ENCODE peak calls at places on chromosomes 16 and 17, in four cellular contexts. T is OCI-LY7, E is GM10248, O is mucosa of descending colon. W is an unnamed sample.

GRCh38 chr17:2427910-2428309 is 27.1 kb upstream of the MNT start:
- DNase-seq in O (no peak), T (no peak), E (no peak), W (no peak)

GRCh38 chr17:70378005-70378404 is 208.7 kb downstream of the KCNJ2 start:
- DNase-seq in O (no peak), E (no peak), T (no peak), W (no peak)

GRCh38 chr16:17372383-17372782 is 98.4 kb downstream of the XYLT1 start:
- DNase-seq in E (no peak), O (no peak), T (peak), W (no peak)

GRCh38 chr16:12661656-12662172 is 142.0 kb downstream of the CPPED1 start:
- DNase-seq in T (peak), O (no peak), E (no peak), W (no peak)

GRCh38 chr16:52453661-52454060 is 93.3 kb downstream of the TOX3 start:
- DNase-seq in T (no peak), O (no peak), E (no peak), W (no peak)

GRCh38 chr17:49031965-49032928 is 35.1 kb downstream of the IGF2BP1 start:
- DNase-seq in O (no peak), T (peak), E (peak), W (no peak)

GRCh38 chr17:82703935-82704865 is 5.7 kb upstream of the RAB40B start:
- DNase-seq in T (no peak), E (no peak), O (peak), W (no peak)

GRCh38 chr16:1782408-1783247 is at the start of the genes NUBP2 and SPSB3:
- DNase-seq in T (peak), O (peak), E (peak), W (peak)

GRCh38 chr17:301681-302299 is 50.8 kb downstream of the RPH3AL start:
- DNase-seq in T (no peak), O (peak), E (no peak), W (peak)

GRCh38 chr17:78359216-78359935 is 501 bp downstream of the SOCS3 start:
- DNase-seq in E (no peak), T (no peak), O (no peak), W (peak)

GRCh38 chr17:55299162-55299838 is 34.5 kb downstream of the HLF start:
- DNase-seq in O (no peak), E (no peak), T (no peak), W (no peak)

GRCh38 chr16:67666538-67667433 is at the start of the genes C16orf86 and ENKD1:
- DNase-seq in T (peak), E (peak), O (peak), W (no peak)

GRCh38 chr17:17139972-17140589 is 66.1 kb downstream of the PLD6 start:
- DNase-seq in T (peak), E (no peak), O (no peak), W (no peak)

GRCh38 chr17:81846743-81847689 is 12.2 kb upstream of the PPP1R27 start:
- DNase-seq in E (no peak), O (no peak), T (no peak), W (no peak)

GRCh38 chr17:79212150-79213087 is 137.8 kb downstream of the ENGASE start:
- DNase-seq in T (no peak), O (no peak), E (no peak), W (no peak)

GRCh38 chr16:1990336-1991134 is 765 bp downstream of the SYNGR3 start:
- DNase-seq in O (peak), E (no peak), T (peak), W (no peak)

GRCh38 chr17:47262586-47262985 is 9.0 kb downstream of the ITGB3 start:
- DNase-seq in E (no peak), T (no peak), O (no peak), W (no peak)

GRCh38 chr17:64349949-64350348 is 40.7 kb downstream of the PECAM1 start:
- DNase-seq in T (no peak), O (no peak), E (no peak), W (no peak)

GRCh38 chr16:85475233-85475632 is 137.9 kb upstream of the GSE1 start:
- DNase-seq in O (no peak), T (no peak), E (no peak), W (no peak)

GRCh38 chr17:39213852-39214251 is 11.9 kb downstream of the STAC2 start:
- DNase-seq in T (no peak), O (no peak), E (no peak), W (no peak)

GRCh38 chr17:50146927-50147640 is 3.4 kb downstream of the PPP1R9B start:
- DNase-seq in O (no peak), T (no peak), E (no peak), W (no peak)

GRCh38 chr16:15950167-15950854 is 895 bp downstream of the ABCC1 start:
- DNase-seq in E (peak), T (peak), O (peak), W (peak)

GRCh38 chr16:3963886-3964685 is 83.6 kb upstream of the CREBBP start:
- DNase-seq in T (no peak), E (no peak), O (no peak), W (no peak)

GRCh38 chr16:80670170-80670865 is 129.5 kb downstream of the DYNLRB2 start:
- DNase-seq in T (peak), E (no peak), O (no peak), W (no peak)

GRCh38 chr16:52383640-52384292 is 163.2 kb downstream of the TOX3 start:
- DNase-seq in O (no peak), E (no peak), T (no peak), W (no peak)

GRCh38 chr17:61868074-61868473 is 4.7 kb upstream of the BRIP1 start:
- DNase-seq in O (no peak), T (no peak), E (no peak), W (no peak)

GRCh38 chr17:61418433-61418832 is 18.8 kb downstream of the TBX2 start:
- DNase-seq in T (no peak), E (no peak), O (no peak), W (no peak)

GRCh38 chr16:88686062-88686438 is 257 bp downstream of the SNAI3 start:
- DNase-seq in E (peak), O (no peak), T (no peak), W (no peak)

GRCh38 chr17:45171338-45172231 is 9.9 kb downstream of the HEXIM2 start:
- DNase-seq in T (no peak), E (no peak), O (peak), W (peak)

GRCh38 chr17:40963838-40964237 is 2.9 kb downstream of the KRT39 start:
- DNase-seq in E (peak), T (peak), O (no peak), W (no peak)

GRCh38 chr17:45886852-45887251 is 7.5 kb upstream of the MAPT start:
- DNase-seq in O (no peak), T (no peak), E (no peak), W (no peak)

GRCh38 chr17:40813804-40814203 is 8.6 kb downstream of the KRT10 start:
- DNase-seq in T (no peak), E (no peak), O (no peak), W (no peak)

GRCh38 chr16:2370725-2371124 is 30.2 kb upstream of the ABCA3 start:
- DNase-seq in O (no peak), T (no peak), E (no peak), W (no peak)

GRCh38 chr16:83113317-83113716 is 486.5 kb downstream of the CDH13 start:
- DNase-seq in T (peak), O (peak), E (no peak), W (no peak)

GRCh38 chr16:48612621-48613020 is 2.6 kb upstream of the N4BP1 start:
- DNase-seq in O (no peak), T (no peak), E (no peak), W (no peak)

GRCh38 chr17:39271546-39271945 is 45.8 kb upstream of the STAC2 start:
- DNase-seq in O (no peak), E (no peak), T (no peak), W (no peak)

GRCh38 chr17:4739122-4740024 is at the start of the genes CXCL16 and ZMYND15:
- DNase-seq in O (peak), T (peak), E (peak), W (no peak)

GRCh38 chr16:29745126-29745852 is 501 bp downstream of the C16orf54 start:
- DNase-seq in O (peak), E (peak), T (no peak), W (no peak)

GRCh38 chr16:74776926-74777325 is 2.3 kb upstream of the FA2H start:
- DNase-seq in T (no peak), E (no peak), O (no peak), W (no peak)

GRCh38 chr16:74771656-74772315 is 2.8 kb downstream of the FA2H start:
- DNase-seq in O (no peak), E (peak), T (peak), W (no peak)

GRCh38 chr16:74773431-74774222 is 993 bp downstream of the FA2H start:
- DNase-seq in O (peak), T (no peak), E (no peak), W (no peak)

GRCh38 chr16:74775255-74775654 is 635 bp upstream of the FA2H start:
- DNase-seq in O (no peak), T (no peak), E (no peak), W (no peak)

DNA sequence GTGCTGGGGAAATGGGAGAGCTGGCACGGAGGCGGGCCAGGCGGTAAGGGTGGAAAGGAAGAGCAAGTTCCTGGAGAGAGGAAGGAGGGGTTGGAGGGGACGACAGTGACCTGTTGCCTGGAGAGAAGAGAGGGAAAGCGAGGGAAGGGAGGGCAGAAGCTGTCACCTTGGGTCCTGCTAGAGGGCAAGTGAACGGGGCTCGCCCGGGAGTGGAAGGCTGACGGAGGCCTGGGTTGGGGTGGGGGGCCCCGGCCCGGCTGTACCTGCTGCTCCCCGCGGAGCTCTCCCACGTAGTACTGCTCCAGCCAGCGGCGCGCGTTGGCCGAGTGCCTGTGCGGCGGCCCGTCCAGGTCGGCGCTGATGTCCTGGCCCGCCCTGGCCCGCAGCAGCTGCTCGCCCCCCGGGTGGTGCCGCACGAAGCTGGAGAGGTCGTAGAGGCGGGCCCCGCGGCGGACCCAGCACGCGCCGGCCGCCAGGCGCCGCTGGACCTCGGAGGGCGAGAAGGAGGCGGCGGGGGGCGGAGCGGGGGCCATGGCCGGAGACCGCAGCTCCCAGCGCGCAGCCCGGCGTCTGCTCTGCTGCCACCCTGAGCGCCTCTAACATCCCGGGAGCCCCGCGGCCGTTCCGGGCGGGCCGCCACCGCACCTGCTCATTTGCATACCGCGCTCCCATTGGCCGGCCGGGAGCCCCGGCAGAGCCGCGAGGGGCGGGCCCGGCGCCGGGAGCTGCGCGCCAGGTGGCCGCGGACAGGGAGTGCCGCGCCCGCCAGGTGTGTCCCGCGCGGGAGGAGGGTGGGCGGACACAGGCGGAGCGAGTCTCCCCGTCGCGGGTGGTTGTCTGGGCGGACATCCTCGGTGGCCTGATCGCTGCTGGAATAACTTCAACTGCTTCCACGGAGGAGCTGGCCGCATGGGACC is at the start of gene FA2H:
- DNase-seq in E (peak), O (peak), T (peak), W (no peak)
- TF ChIP-seq CTCF in E (peak), O (peak), T (peak), W (peak)

GRCh38 chr17:57604771-57605733 is 140.0 kb downstream of the CCDC182 start:
- DNase-seq in O (peak), T (peak), E (peak), W (peak)
- TF ChIP-seq CTCF in O (no peak), T (peak), E (peak), W (no peak)

DNA sequence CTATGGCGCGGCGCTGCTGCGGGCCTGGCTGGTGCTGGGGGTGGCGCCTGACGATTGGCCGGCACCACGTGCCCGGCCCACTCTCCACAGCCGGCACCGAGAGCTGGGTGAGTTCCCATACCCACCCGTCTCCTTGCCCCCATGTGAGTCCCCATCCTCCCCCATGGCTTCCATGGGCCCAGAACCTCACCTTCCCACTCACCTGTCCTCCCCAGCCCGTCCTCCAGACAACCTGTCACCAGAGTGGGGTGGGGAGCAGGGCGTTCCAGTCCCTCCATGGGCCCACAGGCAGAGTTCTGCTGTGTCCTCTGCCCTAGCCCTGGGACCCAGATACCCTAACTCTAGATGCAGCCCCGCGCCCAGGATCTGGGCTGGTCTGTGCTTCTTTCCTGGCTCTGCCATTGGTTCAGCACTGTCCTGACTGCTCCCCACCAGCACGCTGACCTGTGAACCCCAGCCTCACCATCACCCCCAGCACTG is 5.5 kb downstream of the ARMC5 start:
- DNase-seq in T (no peak), E (no peak), O (no peak), W (peak)
- TF ChIP-seq CTCF in T (no peak), E (no peak), O (no peak), W (no peak)

GRCh38 chr17:32769846-32770245 is 107.1 kb downstream of the MYO1D start:
- DNase-seq in T (no peak), O (no peak), E (no peak), W (no peak)
- TF ChIP-seq CTCF in T (peak), O (no peak), E (peak), W (peak)

DNA sequence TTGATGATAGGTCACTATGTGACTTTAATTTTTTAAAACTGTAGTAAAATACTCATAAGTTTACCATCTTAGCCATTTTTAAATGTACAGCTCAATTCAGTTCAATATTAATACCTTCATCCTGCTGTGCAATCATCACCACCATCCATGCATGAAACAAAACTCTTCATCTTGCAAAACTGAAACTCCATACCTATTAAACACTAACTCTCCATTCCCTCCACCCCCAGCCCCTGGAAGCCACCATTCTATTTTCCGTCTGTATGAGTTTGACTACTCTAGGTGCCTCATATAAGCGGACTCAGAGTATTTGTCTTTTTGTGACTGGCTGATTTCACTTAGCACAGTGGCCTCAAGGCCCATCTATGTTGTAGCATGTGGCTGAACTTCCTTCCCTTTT is 9.4 kb upstream of the CNEP1R1 start:
- DNase-seq in E (no peak), O (no peak), T (no peak), W (no peak)
- TF ChIP-seq CTCF in E (no peak), O (no peak), T (no peak), W (no peak)

GRCh38 chr17:31072186-31072585 is 22.6 kb upstream of the NF1 start:
- DNase-seq in T (no peak), E (no peak), O (no peak), W (no peak)

GRCh38 chr17:31067699-31068184 is 27.0 kb upstream of the NF1 start:
- DNase-seq in T (no peak), O (no peak), E (no peak), W (no peak)

GRCh38 chr17:31064707-31065106 is 30.1 kb upstream of the NF1 start:
- DNase-seq in T (no peak), O (no peak), E (no peak), W (no peak)

GRCh38 chr17:31073411-31073810 is 21.4 kb upstream of the NF1 start:
- DNase-seq in E (no peak), T (no peak), O (peak), W (no peak)

DNA sequence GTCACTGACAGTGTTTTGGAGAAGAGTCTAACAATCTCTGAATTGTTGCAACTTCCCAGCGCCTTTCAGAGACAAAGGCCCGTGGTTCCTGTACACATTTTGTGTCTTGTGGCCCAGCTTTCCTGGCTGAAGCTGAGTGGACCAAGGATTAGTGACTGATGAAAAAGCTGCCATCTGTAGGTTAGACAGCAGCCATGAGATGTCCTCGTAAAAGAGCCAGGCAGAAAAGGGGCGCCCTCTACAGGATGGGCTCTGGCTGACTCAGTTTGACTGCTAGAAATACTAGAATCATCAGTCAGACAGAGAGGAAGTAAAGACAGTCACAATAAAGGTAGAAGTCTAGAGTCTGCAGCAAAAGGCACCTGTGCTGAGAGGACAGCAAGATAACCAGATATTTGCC is 26.5 kb upstream of the NF1 start:
- DNase-seq in O (peak), E (peak), T (peak), W (no peak)
- TF ChIP-seq CTCF in O (no peak), E (peak), T (peak), W (peak)

DNA sequence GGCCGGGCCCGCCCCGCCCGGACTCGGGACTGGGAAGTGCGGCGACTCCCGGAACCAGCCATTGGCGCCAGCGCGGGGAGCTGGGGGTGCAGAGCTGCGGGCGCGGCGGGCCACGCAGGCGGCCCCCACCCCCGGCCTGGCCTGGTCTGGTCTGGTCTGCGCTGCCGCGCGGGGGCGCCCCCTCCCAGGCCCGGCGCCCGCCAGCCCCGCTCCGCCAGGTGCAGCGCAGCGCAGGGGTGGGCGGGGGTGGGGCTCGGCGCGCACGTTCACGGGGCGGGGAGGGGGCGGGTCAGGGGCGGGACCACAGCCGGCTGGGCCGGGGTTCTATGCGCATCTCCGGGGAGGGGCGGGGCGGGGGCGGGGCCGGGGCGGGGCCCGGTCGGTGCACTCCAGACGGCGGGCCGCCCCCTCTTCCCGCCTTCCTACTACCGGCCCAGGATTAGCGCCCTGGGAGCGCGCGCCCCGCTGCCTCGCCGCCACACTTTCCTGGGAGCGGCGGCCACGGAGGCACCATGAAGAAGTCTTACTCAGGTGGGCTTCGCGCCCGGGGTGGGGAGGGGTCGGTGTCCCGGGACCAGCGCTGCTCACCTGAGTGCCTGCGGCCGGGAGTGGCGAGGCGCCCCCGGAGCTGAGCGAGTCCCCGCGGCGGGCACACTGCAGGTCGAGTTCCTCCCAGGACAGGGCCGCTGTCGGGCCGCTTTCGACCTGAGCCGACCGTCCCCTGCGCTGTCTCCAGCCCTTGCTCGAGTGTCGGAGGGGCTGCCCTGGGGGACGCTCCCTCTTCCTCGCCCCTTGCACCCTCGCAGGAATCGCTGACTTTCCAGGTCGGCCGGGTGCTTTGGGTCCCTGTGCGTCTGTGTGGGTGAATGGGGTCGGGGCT is 140.5 kb downstream of the SEC14L1 start:
- DNase-seq in E (peak), O (peak), T (peak), W (no peak)
- TF ChIP-seq CTCF in E (peak), O (no peak), T (peak), W (peak)

W was measured in chondrocyte.